ENCODE peak calls at places on chromosomes 6 and 20, in six cellular contexts. One of them, this sample, is unnamed.

GRCh38 chr6:129597023-129597713 is 112.8 kb downstream of the ARHGAP18 start:
- DNase-seq in GF-D8: no peak
- DNase-seq in naive B cell: no peak
- DNase-seq in stimulated activated naive B cell treated with anti-CD40 and anti-IgM and Interleukin-4, amounts not matched to agents 10 μg/mL and 1 μg/mL and 100 μg/mL, for 72 hours: no peak
- DNase-seq in AG08396: no peak
- DNase-seq in AG04449: no peak
- DNase-seq in this sample: no peak

GRCh38 chr20:50721881-50722281 is 9.5 kb upstream of the PARD6B start:
- DNase-seq in GF-D8: no peak
- DNase-seq in naive B cell: no peak
- DNase-seq in stimulated activated naive B cell treated with anti-CD40 and anti-IgM and Interleukin-4, amounts not matched to agents 10 μg/mL and 1 μg/mL and 100 μg/mL, for 72 hours: no peak
- DNase-seq in AG08396: no peak
- DNase-seq in AG04449: no peak
- DNase-seq in this sample: peak; percentile 65

GRCh38 chr6:109447878-109448555 is 7.5 kb downstream of the SMPD2 start:
- DNase-seq in GF-D8: no peak
- DNase-seq in naive B cell: no peak
- DNase-seq in stimulated activated naive B cell treated with anti-CD40 and anti-IgM and Interleukin-4, amounts not matched to agents 10 μg/mL and 1 μg/mL and 100 μg/mL, for 72 hours: no peak
- DNase-seq in AG08396: no peak
- DNase-seq in AG04449: no peak
- DNase-seq in this sample: peak; percentile 43

GRCh38 chr6:158960046-158960445 is 40.0 kb downstream of the RSPH3 start:
- DNase-seq in GF-D8: no peak
- DNase-seq in naive B cell: no peak
- DNase-seq in stimulated activated naive B cell treated with anti-CD40 and anti-IgM and Interleukin-4, amounts not matched to agents 10 μg/mL and 1 μg/mL and 100 μg/mL, for 72 hours: no peak
- DNase-seq in AG08396: no peak
- DNase-seq in AG04449: no peak
- DNase-seq in this sample: no peak

GRCh38 chr20:61599061-61599930 is 347.2 kb downstream of the CDH4 start:
- DNase-seq in GF-D8: no peak
- DNase-seq in naive B cell: no peak
- DNase-seq in stimulated activated naive B cell treated with anti-CD40 and anti-IgM and Interleukin-4, amounts not matched to agents 10 μg/mL and 1 μg/mL and 100 μg/mL, for 72 hours: no peak
- DNase-seq in AG08396: no peak
- DNase-seq in AG04449: no peak
- DNase-seq in this sample: no peak

GRCh38 chr20:43963872-43964791 is 49.5 kb downstream of the TOX2 start:
- DNase-seq in GF-D8: peak; percentile 78
- DNase-seq in naive B cell: no peak
- DNase-seq in stimulated activated naive B cell treated with anti-CD40 and anti-IgM and Interleukin-4, amounts not matched to agents 10 μg/mL and 1 μg/mL and 100 μg/mL, for 72 hours: no peak
- DNase-seq in AG08396: no peak
- DNase-seq in AG04449: no peak
- DNase-seq in this sample: peak; percentile 67

GRCh38 chr20:6704132-6704861 is 63.2 kb upstream of the BMP2 start:
- DNase-seq in GF-D8: no peak
- DNase-seq in naive B cell: no peak
- DNase-seq in stimulated activated naive B cell treated with anti-CD40 and anti-IgM and Interleukin-4, amounts not matched to agents 10 μg/mL and 1 μg/mL and 100 μg/mL, for 72 hours: no peak
- DNase-seq in AG08396: peak; percentile 60
- DNase-seq in AG04449: no peak
- DNase-seq in this sample: peak; percentile 8

GRCh38 chr6:17928514-17929430 is 58.7 kb downstream of the KIF13A start:
- DNase-seq in GF-D8: no peak
- DNase-seq in naive B cell: no peak
- DNase-seq in stimulated activated naive B cell treated with anti-CD40 and anti-IgM and Interleukin-4, amounts not matched to agents 10 μg/mL and 1 μg/mL and 100 μg/mL, for 72 hours: no peak
- DNase-seq in AG08396: no peak
- DNase-seq in AG04449: no peak
- DNase-seq in this sample: no peak

GRCh38 chr6:49923826-49924225 is 40.1 kb downstream of the DEFB114 start:
- DNase-seq in GF-D8: no peak
- DNase-seq in naive B cell: no peak
- DNase-seq in stimulated activated naive B cell treated with anti-CD40 and anti-IgM and Interleukin-4, amounts not matched to agents 10 μg/mL and 1 μg/mL and 100 μg/mL, for 72 hours: no peak
- DNase-seq in AG08396: no peak
- DNase-seq in AG04449: no peak
- DNase-seq in this sample: no peak

GRCh38 chr20:38165966-38166706 is 1.1 kb upstream of the TGM2 start:
- DNase-seq in GF-D8: no peak
- DNase-seq in naive B cell: no peak
- DNase-seq in stimulated activated naive B cell treated with anti-CD40 and anti-IgM and Interleukin-4, amounts not matched to agents 10 μg/mL and 1 μg/mL and 100 μg/mL, for 72 hours: no peak
- DNase-seq in AG08396: no peak
- DNase-seq in AG04449: no peak
- DNase-seq in this sample: no peak

GRCh38 chr6:139927236-139927635 is 552.8 kb upstream of the CITED2 start:
- DNase-seq in GF-D8: no peak
- DNase-seq in naive B cell: no peak
- DNase-seq in stimulated activated naive B cell treated with anti-CD40 and anti-IgM and Interleukin-4, amounts not matched to agents 10 μg/mL and 1 μg/mL and 100 μg/mL, for 72 hours: no peak
- DNase-seq in AG08396: peak; percentile 16
- DNase-seq in AG04449: peak; percentile 67
- DNase-seq in this sample: peak; percentile 76

GRCh38 chr20:4230185-4230584 is 214.8 kb upstream of the RNF24 start:
- DNase-seq in GF-D8: no peak
- DNase-seq in naive B cell: no peak
- DNase-seq in stimulated activated naive B cell treated with anti-CD40 and anti-IgM and Interleukin-4, amounts not matched to agents 10 μg/mL and 1 μg/mL and 100 μg/mL, for 72 hours: no peak
- DNase-seq in AG08396: no peak
- DNase-seq in AG04449: no peak
- DNase-seq in this sample: no peak

GRCh38 chr6:50822078-50822476 is 3.4 kb downstream of the TFAP2B start:
- DNase-seq in GF-D8: no peak
- DNase-seq in naive B cell: no peak
- DNase-seq in stimulated activated naive B cell treated with anti-CD40 and anti-IgM and Interleukin-4, amounts not matched to agents 10 μg/mL and 1 μg/mL and 100 μg/mL, for 72 hours: no peak
- DNase-seq in AG08396: no peak
- DNase-seq in AG04449: no peak
- DNase-seq in this sample: peak; percentile 12

GRCh38 chr20:3935295-3935955 is 46.2 kb downstream of the PANK2 start:
- DNase-seq in GF-D8: no peak
- DNase-seq in naive B cell: no peak
- DNase-seq in stimulated activated naive B cell treated with anti-CD40 and anti-IgM and Interleukin-4, amounts not matched to agents 10 μg/mL and 1 μg/mL and 100 μg/mL, for 72 hours: no peak
- DNase-seq in AG08396: peak; percentile 20
- DNase-seq in AG04449: no peak
- DNase-seq in this sample: peak; percentile 60

GRCh38 chr6:150747155-150747554 is 118.3 kb upstream of the MTHFD1L start:
- DNase-seq in GF-D8: no peak
- DNase-seq in naive B cell: no peak
- DNase-seq in stimulated activated naive B cell treated with anti-CD40 and anti-IgM and Interleukin-4, amounts not matched to agents 10 μg/mL and 1 μg/mL and 100 μg/mL, for 72 hours: no peak
- DNase-seq in AG08396: no peak
- DNase-seq in AG04449: no peak
- DNase-seq in this sample: no peak

GRCh38 chr6:53322188-53323029 is 26.3 kb downstream of the ELOVL5 start:
- DNase-seq in GF-D8: no peak
- DNase-seq in naive B cell: no peak
- DNase-seq in stimulated activated naive B cell treated with anti-CD40 and anti-IgM and Interleukin-4, amounts not matched to agents 10 μg/mL and 1 μg/mL and 100 μg/mL, for 72 hours: no peak
- DNase-seq in AG08396: no peak
- DNase-seq in AG04449: no peak
- DNase-seq in this sample: no peak

GRCh38 chr6:31180500-31180899 is 10.0 kb upstream of the POU5F1 start:
- DNase-seq in GF-D8: no peak
- DNase-seq in naive B cell: peak; percentile 71
- DNase-seq in stimulated activated naive B cell treated with anti-CD40 and anti-IgM and Interleukin-4, amounts not matched to agents 10 μg/mL and 1 μg/mL and 100 μg/mL, for 72 hours: peak; percentile 84
- DNase-seq in AG08396: peak; percentile 87
- DNase-seq in AG04449: no peak
- DNase-seq in this sample: peak; percentile 72

GRCh38 chr20:6058684-6059295 is 4.9 kb upstream of the LRRN4 start:
- DNase-seq in GF-D8: no peak
- DNase-seq in naive B cell: no peak
- DNase-seq in stimulated activated naive B cell treated with anti-CD40 and anti-IgM and Interleukin-4, amounts not matched to agents 10 μg/mL and 1 μg/mL and 100 μg/mL, for 72 hours: no peak
- DNase-seq in AG08396: no peak
- DNase-seq in AG04449: no peak
- DNase-seq in this sample: no peak

GRCh38 chr20:4776079-4776630 is 54.4 kb downstream of the PRND start:
- DNase-seq in GF-D8: no peak
- DNase-seq in naive B cell: no peak
- DNase-seq in stimulated activated naive B cell treated with anti-CD40 and anti-IgM and Interleukin-4, amounts not matched to agents 10 μg/mL and 1 μg/mL and 100 μg/mL, for 72 hours: no peak
- DNase-seq in AG08396: no peak
- DNase-seq in AG04449: no peak
- DNase-seq in this sample: no peak

GRCh38 chr6:69865126-69865525 is 1.2 kb upstream of the COL19A1 start:
- DNase-seq in GF-D8: no peak
- DNase-seq in naive B cell: no peak
- DNase-seq in stimulated activated naive B cell treated with anti-CD40 and anti-IgM and Interleukin-4, amounts not matched to agents 10 μg/mL and 1 μg/mL and 100 μg/mL, for 72 hours: no peak
- DNase-seq in AG08396: peak; percentile 33
- DNase-seq in AG04449: peak; percentile 2
- DNase-seq in this sample: peak; percentile 43

GRCh38 chr6:85419046-85419759 is 30.7 kb upstream of the NT5E start:
- DNase-seq in GF-D8: no peak
- DNase-seq in naive B cell: peak; percentile 43
- DNase-seq in stimulated activated naive B cell treated with anti-CD40 and anti-IgM and Interleukin-4, amounts not matched to agents 10 μg/mL and 1 μg/mL and 100 μg/mL, for 72 hours: peak; percentile 4
- DNase-seq in AG08396: no peak
- DNase-seq in AG04449: no peak
- DNase-seq in this sample: no peak

GRCh38 chr6:33192105-33192646 is at the start of gene COL11A2:
- DNase-seq in GF-D8: no peak
- DNase-seq in naive B cell: peak; percentile 34
- DNase-seq in stimulated activated naive B cell treated with anti-CD40 and anti-IgM and Interleukin-4, amounts not matched to agents 10 μg/mL and 1 μg/mL and 100 μg/mL, for 72 hours: no peak
- DNase-seq in AG08396: no peak
- DNase-seq in AG04449: no peak
- DNase-seq in this sample: no peak

GRCh38 chr6:132210886-132211563 is 190.2 kb downstream of the MOXD1 start:
- DNase-seq in GF-D8: no peak
- DNase-seq in naive B cell: no peak
- DNase-seq in stimulated activated naive B cell treated with anti-CD40 and anti-IgM and Interleukin-4, amounts not matched to agents 10 μg/mL and 1 μg/mL and 100 μg/mL, for 72 hours: no peak
- DNase-seq in AG08396: no peak
- DNase-seq in AG04449: no peak
- DNase-seq in this sample: no peak

GRCh38 chr20:14331671-14332070 is 5.7 kb downstream of the FLRT3 start:
- DNase-seq in GF-D8: no peak
- DNase-seq in naive B cell: no peak
- DNase-seq in stimulated activated naive B cell treated with anti-CD40 and anti-IgM and Interleukin-4, amounts not matched to agents 10 μg/mL and 1 μg/mL and 100 μg/mL, for 72 hours: no peak
- DNase-seq in AG08396: no peak
- DNase-seq in AG04449: no peak
- DNase-seq in this sample: no peak

GRCh38 chr20:52166150-52166549 is 25.4 kb downstream of the ZFP64 start:
- DNase-seq in GF-D8: no peak
- DNase-seq in naive B cell: no peak
- DNase-seq in stimulated activated naive B cell treated with anti-CD40 and anti-IgM and Interleukin-4, amounts not matched to agents 10 μg/mL and 1 μg/mL and 100 μg/mL, for 72 hours: no peak
- DNase-seq in AG08396: no peak
- DNase-seq in AG04449: no peak
- DNase-seq in this sample: no peak

GRCh38 chr6:148747145-148747492 is 289 bp downstream of the UST start:
- DNase-seq in GF-D8: no peak
- DNase-seq in naive B cell: no peak
- DNase-seq in stimulated activated naive B cell treated with anti-CD40 and anti-IgM and Interleukin-4, amounts not matched to agents 10 μg/mL and 1 μg/mL and 100 μg/mL, for 72 hours: no peak
- DNase-seq in AG08396: peak; percentile 73
- DNase-seq in AG04449: no peak
- DNase-seq in this sample: peak; percentile 86

GRCh38 chr20:64225166-64225595 is 30.4 kb upstream of the PCMTD2 start:
- DNase-seq in GF-D8: no peak
- DNase-seq in naive B cell: no peak
- DNase-seq in stimulated activated naive B cell treated with anti-CD40 and anti-IgM and Interleukin-4, amounts not matched to agents 10 μg/mL and 1 μg/mL and 100 μg/mL, for 72 hours: no peak
- DNase-seq in AG08396: no peak
- DNase-seq in AG04449: no peak
- DNase-seq in this sample: no peak

GRCh38 chr6:140538926-140539325 is 1164.5 kb upstream of the CITED2 start:
- DNase-seq in GF-D8: no peak
- DNase-seq in naive B cell: no peak
- DNase-seq in stimulated activated naive B cell treated with anti-CD40 and anti-IgM and Interleukin-4, amounts not matched to agents 10 μg/mL and 1 μg/mL and 100 μg/mL, for 72 hours: no peak
- DNase-seq in AG08396: no peak
- DNase-seq in AG04449: no peak
- DNase-seq in this sample: peak; percentile 16